ENCODE peak calls at places on chromosomes 11 and 22, in four cellular contexts. Z is K562, I is HepG2, X is GM12878. D is an unnamed sample.

GRCh38 chr11:71247551-71248250 is 4.7 kb downstream of the SHANK2 start:
- DNase-seq in Z (no peak), I (no peak), X (no peak), D (no peak)

GRCh38 chr22:43424201-43424600 is 12.4 kb downstream of the MPPED1 start:
- DNase-seq in Z (no peak), I (no peak), X (no peak), D (no peak)

GRCh38 chr11:86167499-86168161 is 76.9 kb upstream of the EED start:
- DNase-seq in Z (no peak), I (no peak), X (no peak), D (no peak)

GRCh38 chr11:67440229-67441081 is 2.8 kb downstream of the CORO1B start:
- DNase-seq in Z (no peak), I (no peak), X (no peak), D (no peak)

GRCh38 chr11:89436071-89436470 is 55.1 kb downstream of the NOX4 start:
- DNase-seq in Z (no peak), I (no peak), X (no peak), D (no peak)

GRCh38 chr11:108983621-108984020 is 318.8 kb downstream of the DDX10 start:
- DNase-seq in Z (no peak), I (no peak), X (no peak), D (no peak)

GRCh38 chr22:47175151-47175760 is 412.8 kb downstream of the TBC1D22A start:
- DNase-seq in Z (no peak), I (no peak), X (no peak), D (no peak)

GRCh38 chr11:1302461-1303073 is 6.9 kb downstream of the TOLLIP start:
- DNase-seq in Z (no peak), I (peak), X (no peak), D (peak)

GRCh38 chr11:76918941-76919386 is 58.2 kb downstream of the ACER3 start:
- DNase-seq in Z (peak), I (peak), X (peak), D (peak)

GRCh38 chr11:12411806-12412727 is 34.7 kb downstream of the PARVA start:
- DNase-seq in Z (peak), I (peak), X (no peak), D (peak)

GRCh38 chr22:46728470-46728869 is 9.6 kb downstream of the CERK start:
- DNase-seq in Z (no peak), I (no peak), X (no peak), D (peak)

GRCh38 chr11:36091256-36091811 is 147.5 kb downstream of the LDLRAD3 start:
- DNase-seq in Z (peak), I (no peak), X (no peak), D (no peak)

GRCh38 chr22:19174106-19175025 is 4.2 kb downstream of the SLC25A1 start:
- DNase-seq in Z (no peak), I (peak), X (peak), D (no peak)

GRCh38 chr11:69358398-69359080 is 64.6 kb downstream of the MYEOV start:
- DNase-seq in Z (no peak), I (no peak), X (no peak), D (no peak)

GRCh38 chr22:35746946-35747703 is 29.5 kb downstream of the APOL5 start:
- DNase-seq in Z (no peak), I (no peak), X (no peak), D (no peak)
- TF ChIP-seq FOXM1 in Z (no peak), I (no peak), X (no peak), D (no peak)

GRCh38 chr11:129359748-129360147 is 15.9 kb upstream of the BARX2 start:
- DNase-seq in Z (no peak), I (no peak), X (no peak), D (no peak)

GRCh38 chr11:129365816-129366215 is 9.8 kb upstream of the BARX2 start:
- DNase-seq in Z (no peak), I (no peak), X (no peak), D (no peak)

GRCh38 chr11:129368889-129369672 is 6.6 kb upstream of the BARX2 start:
- DNase-seq in Z (no peak), I (no peak), X (no peak), D (no peak)

GRCh38 chr11:129366737-129367597 is 8.7 kb upstream of the BARX2 start:
- DNase-seq in Z (no peak), I (no peak), X (no peak), D (no peak)

DNA sequence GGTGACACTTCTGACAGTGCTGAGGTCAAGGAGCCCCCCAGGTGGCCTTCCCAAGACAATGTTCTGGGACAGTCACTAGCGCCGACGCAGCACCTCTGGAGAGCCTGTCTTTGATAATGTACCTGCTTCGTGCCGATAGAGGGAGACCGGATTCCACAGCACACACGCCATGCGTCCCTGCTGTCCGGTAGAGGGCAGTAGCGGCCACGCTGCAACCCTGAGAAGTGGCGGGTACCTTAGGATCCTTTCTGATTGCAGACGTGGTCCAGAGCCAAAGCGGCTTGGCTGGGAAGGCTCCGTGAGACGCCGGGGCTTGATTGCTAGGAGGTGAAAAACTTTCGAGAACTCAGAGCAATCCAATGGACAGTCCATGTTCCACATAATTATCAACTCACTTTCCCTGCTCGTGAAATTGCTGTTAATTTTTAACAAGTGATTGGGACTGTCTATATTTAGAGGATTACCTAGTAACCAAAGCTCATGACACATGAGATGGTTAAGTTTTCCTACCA is 11.4 kb upstream of the BARX2 start:
- DNase-seq in Z (peak), I (peak), X (peak), D (peak)
- H3K4me2 ChIP-seq in Z (no peak), I (peak), X (no peak), D (no peak)

GRCh38 chr11:131668867-131669780 is 298.7 kb downstream of the NTM start:
- DNase-seq in Z (peak), I (peak), X (no peak), D (peak)
- TF ChIP-seq FOXM1 in Z (no peak), I (no peak), X (no peak), D (no peak)

GRCh38 chr11:92969634-92970347 is at the start of gene MTNR1B:
- DNase-seq in Z (no peak), I (no peak), X (no peak), D (peak)
- H3K4me2 ChIP-seq in Z (no peak), I (no peak), X (no peak), D (no peak)

GRCh38 chr11:22192289-22192641 is 620 bp upstream of the ANO5 start:
- DNase-seq in Z (peak), I (peak), X (no peak), D (peak)
- TF ChIP-seq FOXM1 in Z (no peak), I (no peak), X (no peak), D (no peak)